ENCODE peak calls at places on chromosomes 2 and 18, in ten cellular contexts. A is AML-193; J is astrocyte of the cerebellum; P is RKO; W is heart right ventricle; G is heart left ventricle; O is activated CD8-positive, alpha-beta T cell treated with anti-CD3 and anti-CD28 coated beads for 36 hours; C is NAMALWA; L is NCI-H2029 treated with DMSO at 0.1 percent for 48 hours; H is head of caudate nucleus. I is an unnamed sample.

GRCh38 chr18:37261246-37261927 is 304.2 kb downstream of the CELF4 start:
- DNase-seq in A (no peak), J (no peak), P (no peak), W (no peak), G (no peak), O (no peak), C (no peak), L (no peak), H (no peak), I (no peak)

GRCh38 chr2:24957221-24957620 is 14.5 kb downstream of the DNAJC27 start:
- DNase-seq in A (no peak), J (no peak), P (no peak), W (no peak), G (no peak), O (no peak), C (no peak), L (no peak), H (no peak), I (no peak)

GRCh38 chr2:86622409-86622877 is 1.2 kb downstream of the RNF103 start:
- DNase-seq in A (no peak), J (no peak), P (peak), W (no peak), G (peak), O (peak), C (peak), L (no peak), H (peak), I (peak)

GRCh38 chr18:53134711-53135110 is 794.7 kb downstream of the DCC start:
- DNase-seq in A (no peak), J (no peak), P (no peak), W (no peak), G (no peak), O (no peak), C (no peak), L (no peak), H (no peak), I (no peak)

GRCh38 chr2:100179806-100180205 is 37.4 kb upstream of the AFF3 start:
- DNase-seq in A (no peak), J (no peak), P (no peak), W (no peak), G (no peak), O (no peak), C (no peak), L (no peak), H (no peak), I (no peak)

GRCh38 chr18:79962311-79962710 is 2.1 kb upstream of the HSBP1L1 start:
- DNase-seq in A (no peak), J (no peak), P (no peak), W (no peak), G (no peak), O (no peak), C (no peak), L (no peak), H (no peak), I (no peak)

GRCh38 chr2:134167015-134167414 is 86.9 kb upstream of the MGAT5 start:
- DNase-seq in A (no peak), J (no peak), P (peak), W (no peak), G (no peak), O (no peak), C (no peak), L (no peak), H (no peak), I (no peak)

GRCh38 chr18:10544093-10544748 is 18.4 kb downstream of the NAPG start:
- DNase-seq in A (no peak), J (no peak), P (no peak), W (peak), G (peak), O (no peak), C (no peak), L (no peak), H (no peak), I (no peak)

GRCh38 chr2:179636100-179636980 is 225.1 kb downstream of the ZNF385B start:
- DNase-seq in A (no peak), J (no peak), P (no peak), W (no peak), G (no peak), O (no peak), C (no peak), L (no peak), H (no peak), I (no peak)

GRCh38 chr18:62071071-62071470 is 115.8 kb downstream of the PIGN start:
- DNase-seq in A (no peak), J (no peak), P (no peak), W (no peak), G (no peak), O (no peak), C (no peak), L (no peak), H (no peak), I (no peak)

GRCh38 chr2:122681626-122682025 is 926.2 kb downstream of the TSN start:
- DNase-seq in A (no peak), J (no peak), P (no peak), W (no peak), G (no peak), O (no peak), C (no peak), L (no peak), H (no peak), I (no peak)

GRCh38 chr2:172246649-172247048 is 143.9 kb upstream of the DLX2 start:
- DNase-seq in A (no peak), J (no peak), P (peak), W (no peak), G (no peak), O (peak), C (peak), L (no peak), H (no peak), I (no peak)

GRCh38 chr18:57443247-57443646 is 8.1 kb downstream of the ONECUT2 start:
- DNase-seq in A (no peak), J (no peak), P (no peak), W (no peak), G (no peak), O (no peak), C (no peak), L (no peak), H (no peak), I (no peak)

GRCh38 chr2:26462511-26463251 is 15.2 kb downstream of the OTOF start:
- DNase-seq in A (peak), J (no peak), P (peak), W (no peak), G (peak), O (peak), C (peak), L (peak), H (peak), I (peak)

GRCh38 chr2:24617431-24617830 is 126.4 kb downstream of the NCOA1 start:
- DNase-seq in A (no peak), J (no peak), P (no peak), W (no peak), G (no peak), O (no peak), C (no peak), L (no peak), H (no peak), I (no peak)

GRCh38 chr2:189412330-189412953 is 28.8 kb upstream of the WDR75 start:
- DNase-seq in A (peak), J (peak), P (peak), W (no peak), G (no peak), O (peak), C (peak), L (peak), H (peak), I (peak)

GRCh38 chr2:229713371-229714079 is 830 bp downstream of the DNER start:
- DNase-seq in A (no peak), J (no peak), P (no peak), W (no peak), G (no peak), O (peak), C (no peak), L (no peak), H (peak), I (no peak)

GRCh38 chr2:232488097-232488711 is 570 bp upstream of the ECEL1 start:
- DNase-seq in A (no peak), J (no peak), P (no peak), W (no peak), G (no peak), O (no peak), C (no peak), L (no peak), H (no peak), I (no peak)

GRCh38 chr2:65706376-65706775 is 274.0 kb upstream of the SPRED2 start:
- DNase-seq in A (no peak), J (no peak), P (no peak), W (no peak), G (no peak), O (no peak), C (no peak), L (no peak), H (no peak), I (no peak)

GRCh38 chr2:113699048-113699447 is 57.4 kb downstream of the SLC35F5 start:
- DNase-seq in A (no peak), J (no peak), P (no peak), W (no peak), G (no peak), O (no peak), C (no peak), L (no peak), H (no peak), I (no peak)

GRCh38 chr2:26238301-26238958 is 6.0 kb downstream of the HADHA start:
- DNase-seq in A (peak), J (no peak), P (no peak), W (no peak), G (no peak), O (no peak), C (no peak), L (no peak), H (no peak), I (no peak)

GRCh38 chr2:48587560-48587959 is 30.1 kb upstream of the GTF2A1L start:
- DNase-seq in A (no peak), J (no peak), P (no peak), W (no peak), G (no peak), O (no peak), C (no peak), L (no peak), H (no peak), I (no peak)

GRCh38 chr2:113886479-113887383 is 3.2 kb upstream of the ACTR3 start:
- DNase-seq in A (peak), J (peak), P (peak), W (no peak), G (peak), O (peak), C (peak), L (no peak), H (no peak), I (peak)

GRCh38 chr2:110173523-110173922 is 31.3 kb downstream of the NPHP1 start:
- DNase-seq in A (no peak), J (no peak), P (peak), W (no peak), G (no peak), O (no peak), C (no peak), L (no peak), H (no peak), I (no peak)

GRCh38 chr18:45415614-45416013 is 199.7 kb upstream of the SLC14A2 start:
- DNase-seq in A (no peak), J (no peak), P (no peak), W (no peak), G (no peak), O (no peak), C (no peak), L (no peak), H (no peak), I (no peak)